ENCODE peak calls at places on chromosome 16, in eight cellular contexts. Q is BJ; O is ovary; V is cardiac muscle cell; X is fibroblast of lung; K is CD8-positive, alpha-beta memory T cell; E is right cardiac atrium; C is thoracic aorta. M is an unnamed sample.
A peak's percentile ranks its signal among the peaks of the same experiment; 100 is the strongest.

GRCh38 chr16:80107900-80108299 is 432.9 kb upstream of the DYNLRB2 start:
- DNase-seq in Q (no peak), O (no peak), V (no peak), X (peak; percentile 75), K (no peak), E (no peak), C (no peak), M (no peak)

GRCh38 chr16:14070877-14071575 is at the start of gene MRTFB:
- DNase-seq in Q (no peak), O (peak; percentile 77), V (peak; percentile 88), X (peak; percentile 41), K (peak; percentile 72), E (peak; percentile 94), C (peak; percentile 19), M (peak; percentile 83)

GRCh38 chr16:49547448-49547847 is 173.8 kb downstream of the C16orf78 start:
- DNase-seq in Q (no peak), O (no peak), V (no peak), X (no peak), K (no peak), E (no peak), C (no peak), M (no peak)

GRCh38 chr16:66899945-66900688 is 18.6 kb downstream of the CDH16 start:
- DNase-seq in Q (no peak), O (peak; percentile 93), V (peak; percentile 89), X (peak; percentile 63), K (no peak), E (peak; percentile 92), C (peak; percentile 76), M (peak; percentile 97)

GRCh38 chr16:23026777-23027362 is 122.4 kb downstream of the USP31 start:
- DNase-seq in Q (no peak), O (no peak), V (peak; percentile 79), X (peak; percentile 10), K (no peak), E (no peak), C (no peak), M (no peak)

GRCh38 chr16:12082207-12082606 is 105.7 kb downstream of the SNX29 start:
- DNase-seq in Q (no peak), O (no peak), V (no peak), X (no peak), K (no peak), E (no peak), C (no peak), M (no peak)

GRCh38 chr16:53131363-53132071 is 76.7 kb downstream of the CHD9 start:
- DNase-seq in Q (no peak), O (peak; percentile 57), V (peak; percentile 68), X (peak; percentile 43), K (peak; percentile 50), E (peak; percentile 83), C (peak; percentile 21), M (peak; percentile 28)

GRCh38 chr16:1183235-1183907 is 30.5 kb downstream of the CACNA1H start:
- DNase-seq in Q (no peak), O (peak; percentile 89), V (no peak), X (peak; percentile 74), K (no peak), E (peak; percentile 76), C (no peak), M (peak; percentile 82)

GRCh38 chr16:81516478-81517149 is 72.0 kb downstream of the CMIP start:
- DNase-seq in Q (no peak), O (no peak), V (no peak), X (no peak), K (no peak), E (peak; percentile 85), C (no peak), M (no peak)

GRCh38 chr16:66207139-66207863 is 159.2 kb upstream of the CDH5 start:
- DNase-seq in Q (no peak), O (no peak), V (no peak), X (no peak), K (no peak), E (no peak), C (no peak), M (no peak)

GRCh38 chr16:3874242-3874641 is 6.3 kb downstream of the CREBBP start:
- DNase-seq in Q (no peak), O (no peak), V (no peak), X (no peak), K (no peak), E (no peak), C (no peak), M (no peak)

DNA sequence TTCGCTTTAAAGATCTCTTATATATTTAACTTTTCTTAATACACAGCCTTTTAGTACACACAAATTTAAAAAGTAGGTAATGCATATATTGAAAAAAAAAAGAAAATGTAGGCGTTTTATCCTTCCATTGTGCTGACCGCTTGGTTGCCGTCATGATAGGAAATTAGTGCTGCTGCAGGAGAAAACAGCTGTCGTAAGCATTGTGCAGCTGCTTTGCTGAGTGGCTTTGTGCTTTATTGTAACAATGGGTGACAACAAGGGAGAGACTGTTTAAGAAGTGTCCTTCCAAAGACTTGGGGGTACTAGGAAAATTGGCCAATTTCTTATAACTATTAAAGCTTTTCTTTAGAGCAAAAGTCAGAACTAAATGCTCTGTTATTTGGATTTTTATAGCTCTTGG is 5.0 kb downstream of the HERPUD1 start:
- DNase-seq in Q (no peak), O (no peak), V (no peak), X (no peak), K (no peak), E (no peak), C (no peak), M (no peak)
- H3K4me3 ChIP-seq in Q (no peak overlapping the region), O (no peak overlapping the region), V (no peak overlapping the region), X (peak overlapping the region; percentile 96), K (no peak overlapping the region), E (no peak overlapping the region), C (no peak overlapping the region), M (no peak overlapping the region)

GRCh38 chr16:10557750-10558149 is 22.6 kb downstream of the EMP2 start:
- DNase-seq in Q (no peak), O (no peak), V (no peak), X (no peak), K (no peak), E (no peak), C (no peak), M (no peak)

GRCh38 chr16:10558746-10559641 is 21.4 kb downstream of the EMP2 start:
- DNase-seq in Q (peak; percentile 53), O (peak; percentile 72), V (no peak), X (peak; percentile 70), K (no peak), E (peak; percentile 93), C (peak; percentile 68), M (no peak)

GRCh38 chr16:10561001-10561400 is 19.4 kb downstream of the EMP2 start:
- DNase-seq in Q (no peak), O (no peak), V (no peak), X (no peak), K (no peak), E (no peak), C (no peak), M (no peak)

GRCh38 chr16:10556240-10556639 is 24.2 kb downstream of the EMP2 start:
- DNase-seq in Q (no peak), O (no peak), V (no peak), X (no peak), K (no peak), E (no peak), C (no peak), M (no peak)

GRCh38 chr16:10558305-10558704 is 22.1 kb downstream of the EMP2 start:
- DNase-seq in Q (no peak), O (no peak), V (no peak), X (no peak), K (no peak), E (peak; percentile 66), C (peak; percentile 22), M (no peak)
- H3K4me3 ChIP-seq in Q (no peak overlapping the region), O (no peak overlapping the region), V (no peak overlapping the region), X (no peak overlapping the region), K (no peak overlapping the region), E (peak overlapping the region; percentile 8), C (peak overlapping the region; percentile 57), M (no peak overlapping the region)

GRCh38 chr16:58114827-58115825 is 14.1 kb downstream of the CFAP20 start:
- DNase-seq in Q (no peak), O (no peak), V (no peak), X (no peak), K (no peak), E (no peak), C (no peak), M (no peak)

GRCh38 chr16:58109881-58110280 is 19.3 kb downstream of the CFAP20 start:
- DNase-seq in Q (no peak), O (no peak), V (no peak), X (no peak), K (no peak), E (no peak), C (no peak), M (no peak)

GRCh38 chr16:58109330-58109729 is 19.9 kb downstream of the CFAP20 start:
- DNase-seq in Q (no peak), O (no peak), V (no peak), X (no peak), K (no peak), E (no peak), C (no peak), M (no peak)

GRCh38 chr16:58110590-58111330 is 18.4 kb downstream of the CFAP20 start:
- DNase-seq in Q (no peak), O (no peak), V (peak; percentile 43), X (peak; percentile 34), K (no peak), E (peak; percentile 61), C (no peak), M (no peak)

DNA sequence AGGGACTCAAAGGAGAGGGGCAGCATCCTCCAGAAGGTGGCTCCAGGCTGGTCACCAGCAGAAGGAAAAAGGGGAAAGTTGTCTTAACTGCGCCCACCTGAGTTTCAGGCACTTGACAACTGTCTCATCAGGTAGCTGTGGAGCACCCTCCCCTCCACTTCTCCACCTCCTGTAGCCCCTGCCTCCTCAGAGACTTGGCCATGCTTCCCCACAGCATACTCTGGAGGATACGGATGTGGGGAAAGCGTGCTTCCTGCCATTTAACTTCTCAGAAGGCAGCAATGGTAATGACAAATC is 17.9 kb downstream of the CFAP20 start:
- DNase-seq in Q (no peak), O (no peak), V (no peak), X (no peak), K (no peak), E (no peak), C (no peak), M (no peak)
- H3K4me3 ChIP-seq in Q (no peak overlapping the region), O (no peak overlapping the region), V (no peak overlapping the region), X (no peak overlapping the region), K (no peak overlapping the region), E (no peak overlapping the region), C (no peak overlapping the region), M (no peak overlapping the region)

GRCh38 chr16:88701541-88702363 is 4.5 kb downstream of the RNF166 start:
- DNase-seq in Q (no peak), O (no peak), V (no peak), X (no peak), K (no peak), E (no peak), C (no peak), M (no peak)

GRCh38 chr16:88700636-88701482 is 5.3 kb downstream of the RNF166 start:
- DNase-seq in Q (no peak), O (peak; percentile 44), V (no peak), X (peak; percentile 92), K (peak; percentile 93), E (peak; percentile 97), C (peak; percentile 67), M (no peak)

GRCh38 chr16:88698694-88699045 is 7.5 kb downstream of the RNF166 start:
- DNase-seq in Q (no peak), O (no peak), V (no peak), X (no peak), K (no peak), E (no peak), C (no peak), M (no peak)

GRCh38 chr16:88699180-88699579 is 7.0 kb downstream of the RNF166 start:
- DNase-seq in Q (no peak), O (no peak), V (no peak), X (no peak), K (no peak), E (no peak), C (no peak), M (no peak)

GRCh38 chr16:88700322-88700635 is 5.9 kb downstream of the RNF166 start:
- DNase-seq in Q (no peak), O (no peak), V (no peak), X (no peak), K (no peak), E (no peak), C (no peak), M (no peak)
- H3K4me3 ChIP-seq in Q (no peak overlapping the region), O (no peak overlapping the region), V (no peak overlapping the region), X (no peak overlapping the region), K (peak overlapping the region; percentile 97), E (no peak overlapping the region), C (no peak overlapping the region), M (no peak overlapping the region)